ENCODE peak calls at places on chromosomes 2 and 18, in eight cellular contexts. One of them, this sample, is unnamed.

GRCh38 chr2:7010376-7010775 is 93.2 kb downstream of the RNF144A start:
- DNase-seq in HCT116: no peak
- DNase-seq in A549: no peak
- DNase-seq in endothelial cell of umbilical vein: no peak
- DNase-seq in K562: no peak
- DNase-seq in HepG2: no peak
- DNase-seq in GM12878: no peak
- DNase-seq in H1: no peak
- DNase-seq in this sample: no peak

GRCh38 chr18:10497350-10497749 is 28.5 kb upstream of the NAPG start:
- DNase-seq in HCT116: no peak
- DNase-seq in A549: no peak
- DNase-seq in endothelial cell of umbilical vein: peak
- DNase-seq in K562: no peak
- DNase-seq in HepG2: no peak
- DNase-seq in GM12878: no peak
- DNase-seq in H1: no peak
- DNase-seq in this sample: no peak

GRCh38 chr2:175807031-175807873 is 194.8 kb downstream of the LNPK start:
- DNase-seq in HCT116: no peak
- DNase-seq in A549: no peak
- DNase-seq in endothelial cell of umbilical vein: no peak
- DNase-seq in K562: no peak
- DNase-seq in HepG2: no peak
- DNase-seq in GM12878: no peak
- DNase-seq in H1: no peak
- DNase-seq in this sample: no peak

GRCh38 chr2:100416397-100416938 is 1.0 kb downstream of the CHST10 start:
- DNase-seq in HCT116: no peak
- DNase-seq in A549: no peak
- DNase-seq in endothelial cell of umbilical vein: no peak
- DNase-seq in K562: peak
- DNase-seq in HepG2: no peak
- DNase-seq in GM12878: no peak
- DNase-seq in H1: no peak
- DNase-seq in this sample: no peak

GRCh38 chr2:20584637-20585321 is 66.1 kb downstream of the HS1BP3 start:
- DNase-seq in HCT116: peak
- DNase-seq in A549: peak
- DNase-seq in endothelial cell of umbilical vein: peak
- DNase-seq in K562: no peak
- DNase-seq in HepG2: peak
- DNase-seq in GM12878: no peak
- DNase-seq in H1: peak
- DNase-seq in this sample: no peak

GRCh38 chr2:177264209-177264538 is 353 bp downstream of the NFE2L2 start:
- DNase-seq in HCT116: no peak
- DNase-seq in A549: peak
- DNase-seq in endothelial cell of umbilical vein: no peak
- DNase-seq in K562: no peak
- DNase-seq in HepG2: no peak
- DNase-seq in GM12878: no peak
- DNase-seq in H1: no peak
- DNase-seq in this sample: peak

GRCh38 chr2:160334028-160334729 is 134.1 kb upstream of the ITGB6 start:
- DNase-seq in HCT116: no peak
- DNase-seq in A549: no peak
- DNase-seq in endothelial cell of umbilical vein: peak
- DNase-seq in K562: no peak
- DNase-seq in HepG2: no peak
- DNase-seq in GM12878: no peak
- DNase-seq in H1: no peak
- DNase-seq in this sample: no peak

GRCh38 chr2:199524689-199525574 is 67.2 kb upstream of the SATB2 start:
- DNase-seq in HCT116: no peak
- DNase-seq in A549: no peak
- DNase-seq in endothelial cell of umbilical vein: no peak
- DNase-seq in K562: no peak
- DNase-seq in HepG2: peak
- DNase-seq in GM12878: no peak
- DNase-seq in H1: no peak
- DNase-seq in this sample: no peak

GRCh38 chr2:67616749-67617148 is 219.6 kb downstream of the ETAA1 start:
- DNase-seq in HCT116: no peak
- DNase-seq in A549: no peak
- DNase-seq in endothelial cell of umbilical vein: peak
- DNase-seq in K562: no peak
- DNase-seq in HepG2: no peak
- DNase-seq in GM12878: peak
- DNase-seq in H1: no peak
- DNase-seq in this sample: peak

GRCh38 chr2:235021752-235022151 is 69.9 kb downstream of the SH3BP4 start:
- DNase-seq in HCT116: no peak
- DNase-seq in A549: peak
- DNase-seq in endothelial cell of umbilical vein: peak
- DNase-seq in K562: no peak
- DNase-seq in HepG2: no peak
- DNase-seq in GM12878: no peak
- DNase-seq in H1: no peak
- DNase-seq in this sample: no peak

GRCh38 chr2:72142743-72143440 is 4.8 kb downstream of the CYP26B1 start:
- DNase-seq in HCT116: no peak
- DNase-seq in A549: no peak
- DNase-seq in endothelial cell of umbilical vein: peak
- DNase-seq in K562: no peak
- DNase-seq in HepG2: no peak
- DNase-seq in GM12878: no peak
- DNase-seq in H1: no peak
- DNase-seq in this sample: peak
- H3K4me3 ChIP-seq in HCT116: no peak
- H3K4me3 ChIP-seq in A549: no peak
- H3K4me3 ChIP-seq in endothelial cell of umbilical vein: peak
- H3K4me3 ChIP-seq in K562: no peak
- H3K4me3 ChIP-seq in HepG2: no peak
- H3K4me3 ChIP-seq in GM12878: no peak
- H3K4me3 ChIP-seq in H1: peak
- H3K4me3 ChIP-seq in this sample: no peak

DNA sequence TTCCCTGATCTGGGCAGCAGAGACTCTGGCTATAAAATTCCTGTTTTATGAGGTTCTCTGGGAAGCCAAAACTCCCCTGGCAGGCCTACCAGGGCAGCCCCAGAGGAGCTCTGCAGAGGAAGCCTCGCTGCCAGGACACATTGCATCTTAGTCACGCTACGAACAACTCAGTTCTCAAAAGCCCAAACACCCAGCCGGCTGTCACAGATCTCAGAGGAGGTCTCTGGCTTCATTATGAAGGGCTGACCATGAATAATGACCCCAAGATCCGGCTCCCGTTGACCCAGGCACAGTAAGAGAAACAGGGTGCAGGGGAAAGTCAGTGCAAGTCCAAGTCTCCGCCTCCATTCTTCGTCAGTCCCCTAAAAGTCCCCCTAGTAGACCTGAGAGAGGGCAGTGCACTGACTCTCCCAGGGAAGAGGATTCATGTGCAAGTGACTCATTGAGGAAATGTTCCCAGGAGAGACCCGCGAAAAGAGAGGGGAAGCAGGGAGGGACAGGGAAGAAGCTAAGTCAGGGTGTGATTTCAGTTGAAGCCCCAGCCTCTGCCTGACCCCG is 212.3 kb downstream of the CYP26B1 start:
- DNase-seq in HCT116: no peak
- DNase-seq in A549: no peak
- DNase-seq in endothelial cell of umbilical vein: no peak
- DNase-seq in K562: no peak
- DNase-seq in HepG2: no peak
- DNase-seq in GM12878: no peak
- DNase-seq in H1: peak
- DNase-seq in this sample: peak
- TF ChIP-seq MAX in HCT116: no peak
- TF ChIP-seq MAX in A549: no peak
- TF ChIP-seq MAX in endothelial cell of umbilical vein: no peak
- TF ChIP-seq MAX in K562: no peak
- TF ChIP-seq MAX in HepG2: no peak
- TF ChIP-seq MAX in GM12878: no peak
- TF ChIP-seq MAX in H1: no peak
- TF ChIP-seq MAX in this sample: no peak

DNA sequence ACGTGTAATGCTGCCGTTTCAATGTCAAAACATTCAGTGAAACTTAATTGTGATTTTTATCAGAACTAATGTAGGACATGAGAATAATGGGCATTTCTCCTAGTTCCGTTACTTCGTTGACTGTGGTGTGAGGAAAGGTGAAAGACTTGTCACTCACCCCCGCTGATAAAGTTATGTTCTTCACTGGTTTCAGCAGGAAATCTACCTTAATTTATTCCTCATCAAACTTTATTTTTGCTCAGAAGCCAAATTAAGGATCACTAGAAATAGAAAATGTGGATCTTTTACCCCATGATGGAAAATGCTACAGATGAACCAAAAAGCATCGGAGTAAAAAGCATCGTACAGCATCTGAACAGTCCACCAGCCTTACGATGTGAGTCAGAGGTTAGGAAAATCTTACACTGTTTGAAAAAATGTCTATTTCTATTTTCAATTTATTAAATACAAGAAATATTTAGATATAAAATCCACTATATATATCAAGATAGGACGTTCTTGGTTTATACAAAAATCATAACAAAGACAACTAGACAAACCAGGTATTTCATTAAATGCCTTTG is 1.0 kb upstream of the ROCK1 start:
- DNase-seq in HCT116: no peak
- DNase-seq in A549: no peak
- DNase-seq in endothelial cell of umbilical vein: no peak
- DNase-seq in K562: no peak
- DNase-seq in HepG2: no peak
- DNase-seq in GM12878: no peak
- DNase-seq in H1: no peak
- DNase-seq in this sample: peak
- H3K4me3 ChIP-seq in HCT116: peak
- H3K4me3 ChIP-seq in A549: peak
- H3K4me3 ChIP-seq in endothelial cell of umbilical vein: peak
- H3K4me3 ChIP-seq in K562: peak
- H3K4me3 ChIP-seq in HepG2: peak
- H3K4me3 ChIP-seq in GM12878: peak
- H3K4me3 ChIP-seq in H1: peak
- H3K4me3 ChIP-seq in this sample: peak

GRCh38 chr2:40844353-40845277 is 392.7 kb upstream of the SLC8A1 start:
- DNase-seq in HCT116: no peak
- DNase-seq in A549: peak
- DNase-seq in endothelial cell of umbilical vein: no peak
- DNase-seq in K562: peak
- DNase-seq in HepG2: peak
- DNase-seq in GM12878: no peak
- DNase-seq in H1: peak
- DNase-seq in this sample: peak
- TF ChIP-seq MAX in HCT116: no peak
- TF ChIP-seq MAX in A549: no peak
- TF ChIP-seq MAX in endothelial cell of umbilical vein: no peak
- TF ChIP-seq MAX in K562: no peak
- TF ChIP-seq MAX in HepG2: no peak
- TF ChIP-seq MAX in GM12878: no peak
- TF ChIP-seq MAX in H1: no peak
- TF ChIP-seq MAX in this sample: no peak

GRCh38 chr18:47718646-47719045 is 211.8 kb downstream of the SMAD2 start:
- DNase-seq in HCT116: no peak
- DNase-seq in A549: no peak
- DNase-seq in endothelial cell of umbilical vein: no peak
- DNase-seq in K562: no peak
- DNase-seq in HepG2: no peak
- DNase-seq in GM12878: no peak
- DNase-seq in H1: no peak
- DNase-seq in this sample: no peak

GRCh38 chr18:47720741-47721140 is 209.7 kb downstream of the SMAD2 start:
- DNase-seq in HCT116: no peak
- DNase-seq in A549: no peak
- DNase-seq in endothelial cell of umbilical vein: no peak
- DNase-seq in K562: no peak
- DNase-seq in HepG2: no peak
- DNase-seq in GM12878: no peak
- DNase-seq in H1: no peak
- DNase-seq in this sample: no peak

GRCh38 chr18:47716632-47717185 is 213.8 kb downstream of the SMAD2 start:
- DNase-seq in HCT116: no peak
- DNase-seq in A549: no peak
- DNase-seq in endothelial cell of umbilical vein: no peak
- DNase-seq in K562: no peak
- DNase-seq in HepG2: no peak
- DNase-seq in GM12878: no peak
- DNase-seq in H1: no peak
- DNase-seq in this sample: no peak

GRCh38 chr18:47719096-47719780 is 211.2 kb downstream of the SMAD2 start:
- DNase-seq in HCT116: no peak
- DNase-seq in A549: no peak
- DNase-seq in endothelial cell of umbilical vein: no peak
- DNase-seq in K562: no peak
- DNase-seq in HepG2: no peak
- DNase-seq in GM12878: no peak
- DNase-seq in H1: no peak
- DNase-seq in this sample: no peak

GRCh38 chr18:47717257-47717656 is 213.2 kb downstream of the SMAD2 start:
- DNase-seq in HCT116: no peak
- DNase-seq in A549: no peak
- DNase-seq in endothelial cell of umbilical vein: no peak
- DNase-seq in K562: no peak
- DNase-seq in HepG2: no peak
- DNase-seq in GM12878: no peak
- DNase-seq in H1: no peak
- DNase-seq in this sample: no peak
- H3K4me3 ChIP-seq in HCT116: no peak
- H3K4me3 ChIP-seq in A549: no peak
- H3K4me3 ChIP-seq in endothelial cell of umbilical vein: no peak
- H3K4me3 ChIP-seq in K562: no peak
- H3K4me3 ChIP-seq in HepG2: no peak
- H3K4me3 ChIP-seq in GM12878: no peak
- H3K4me3 ChIP-seq in H1: no peak
- H3K4me3 ChIP-seq in this sample: no peak

DNA sequence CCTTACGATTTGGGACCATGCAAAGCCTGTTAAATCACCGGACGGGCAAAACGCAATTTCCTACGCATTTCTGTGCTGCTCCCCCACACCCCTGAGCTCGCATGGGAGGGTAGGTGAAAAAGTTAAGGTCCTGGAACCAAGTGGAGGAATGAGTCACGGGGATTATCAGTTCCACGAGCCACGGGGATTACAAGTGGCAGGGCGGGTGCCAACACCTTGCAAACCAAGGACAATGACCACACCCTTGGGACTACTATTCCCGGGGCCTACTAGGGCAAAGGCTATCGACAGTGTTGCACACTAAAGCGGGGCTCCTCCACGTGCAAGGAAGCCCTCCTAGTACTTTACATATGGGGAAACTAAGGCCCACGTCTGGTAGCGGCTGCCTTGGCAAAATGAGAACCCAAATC is 447 bp downstream of the RETSAT start:
- DNase-seq in HCT116: peak
- DNase-seq in A549: peak
- DNase-seq in endothelial cell of umbilical vein: peak
- DNase-seq in K562: peak
- DNase-seq in HepG2: peak
- DNase-seq in GM12878: no peak
- DNase-seq in H1: no peak
- DNase-seq in this sample: peak
- TF ChIP-seq MAX in HCT116: no peak
- TF ChIP-seq MAX in A549: peak
- TF ChIP-seq MAX in endothelial cell of umbilical vein: no peak
- TF ChIP-seq MAX in K562: no peak
- TF ChIP-seq MAX in HepG2: no peak
- TF ChIP-seq MAX in GM12878: no peak
- TF ChIP-seq MAX in H1: no peak
- TF ChIP-seq MAX in this sample: peak